ENCODE peak calls at places on chromosome 20, in seven cellular contexts. I, L, N, B, Y, M and X are unnamed samples.

GRCh38 chr20:44637490-44638372 is 13.8 kb downstream of the ADA start:
- DNase-seq in M (no peak), N (no peak), L (no peak), B (no peak), Y (no peak), I (no peak), X (peak; percentile 38)

GRCh38 chr20:45783656-45784294 is 7.9 kb downstream of the WFDC3 start:
- DNase-seq in M (no peak), I (no peak), L (no peak), N (peak; percentile 77), B (no peak), Y (no peak), X (peak; percentile 67)

GRCh38 chr20:2822073-2822472 is 5.9 kb downstream of the TMEM239 start:
- DNase-seq in B (no peak), L (no peak), Y (peak; percentile 44), N (no peak), M (no peak), I (no peak), X (no peak)

GRCh38 chr20:1816384-1817381 is 78.5 kb upstream of the SIRPA start:
- DNase-seq in I (no peak), B (peak; percentile 31), M (peak; percentile 97), L (no peak), N (no peak), Y (peak; percentile 71), X (peak; percentile 19)

GRCh38 chr20:64022671-64023070 is 13.3 kb upstream of the C20orf204 start:
- DNase-seq in N (no peak), B (no peak), Y (no peak), M (no peak), I (no peak), L (no peak), X (no peak)

GRCh38 chr20:32437391-32438074 is 79.4 kb downstream of the ASXL1 start:
- DNase-seq in Y (no peak), M (no peak), B (no peak), L (no peak), I (no peak), N (no peak), X (no peak)

GRCh38 chr20:47964174-47964573 is 178.9 kb upstream of the SULF2 start:
- DNase-seq in M (no peak), B (no peak), I (no peak), L (no peak), Y (no peak), N (no peak), X (no peak)

GRCh38 chr20:38833857-38834164 is 28.3 kb downstream of the PPP1R16B start:
- DNase-seq in N (no peak), M (no peak), I (no peak), B (no peak), Y (no peak), L (no peak), X (no peak)

GRCh38 chr20:62595491-62595890 is 46.8 kb upstream of the SLCO4A1 start:
- DNase-seq in Y (peak; percentile 56), B (no peak), I (no peak), M (no peak), N (peak; percentile 67), L (no peak), X (peak; percentile 61)

GRCh38 chr20:6993016-6993415 is 225.5 kb downstream of the BMP2 start:
- DNase-seq in I (no peak), B (no peak), M (no peak), Y (peak; percentile 82), N (no peak), L (no peak), X (no peak)

GRCh38 chr20:47586648-47587306 is 85.1 kb downstream of the NCOA3 start:
- DNase-seq in Y (peak; percentile 62), M (no peak), I (no peak), N (no peak), B (no peak), L (no peak), X (no peak)